ENCODE peak calls at places on chromosome 21, in nine cellular contexts. L is CD8-positive, alpha-beta T cell; T is ovary; Q is OCI-LY7; N is transverse colon; I is thoracic aorta; R is A549; W is AG04450; J is CD8-positive, alpha-beta memory T cell. A is an unnamed sample.

GRCh38 chr21:30979054-30979453 is 59.2 kb downstream of the KRTAP19-8 start:
- DNase-seq in L (no peak), T (no peak), Q (no peak), N (no peak), I (no peak), R (no peak), W (no peak), J (no peak), A (no peak)

GRCh38 chr21:42567861-42568260 is 54.2 kb downstream of the SLC37A1 start:
- DNase-seq in L (no peak), T (no peak), Q (no peak), N (peak; percentile 3), I (no peak), R (no peak), W (no peak), J (no peak), A (no peak)

GRCh38 chr21:17903029-17903806 is 84.1 kb upstream of the C21orf91 start:
- DNase-seq in L (no peak), T (no peak), Q (peak; percentile 74), N (no peak), I (no peak), R (no peak), W (peak; percentile 20), J (no peak), A (no peak)

GRCh38 chr21:41600116-41600515 is 92.2 kb upstream of the TMPRSS2 start:
- DNase-seq in L (no peak), T (no peak), Q (no peak), N (no peak), I (no peak), R (no peak), W (no peak), J (no peak), A (no peak)

GRCh38 chr21:44764319-44765230 is 37.0 kb downstream of the UBE2G2 start:
- DNase-seq in L (no peak), T (no peak), Q (no peak), N (no peak), I (no peak), R (no peak), W (no peak), J (no peak), A (no peak)

GRCh38 chr21:38908537-38908936 is 102.8 kb downstream of the ETS2 start:
- DNase-seq in L (no peak), T (no peak), Q (no peak), N (no peak), I (no peak), R (no peak), W (no peak), J (no peak), A (no peak)

GRCh38 chr21:44529503-44530125 is 10.4 kb downstream of the KRTAP10-1 start:
- DNase-seq in L (no peak), T (no peak), Q (no peak), N (no peak), I (no peak), R (no peak), W (no peak), J (no peak), A (no peak)

GRCh38 chr21:41664881-41665765 is 101.7 kb downstream of the RIPK4 start:
- DNase-seq in L (no peak), T (no peak), Q (no peak), N (no peak), I (peak; percentile 31), R (no peak), W (no peak), J (no peak), A (no peak)

GRCh38 chr21:34078915-34079314 is 5.5 kb downstream of the MRPS6 start:
- DNase-seq in L (peak; percentile 22), T (no peak), Q (no peak), N (peak; percentile 63), I (no peak), R (no peak), W (no peak), J (peak; percentile 7), A (no peak)

GRCh38 chr21:37564924-37565529 is 198.5 kb downstream of the DYRK1A start:
- DNase-seq in L (no peak), T (no peak), Q (no peak), N (no peak), I (no peak), R (no peak), W (no peak), J (no peak), A (no peak)

GRCh38 chr21:46110499-46111192 is 12.7 kb downstream of the COL6A2 start:
- DNase-seq in L (no peak), T (peak; percentile 68), Q (no peak), N (peak; percentile 26), I (peak; percentile 15), R (no peak), W (no peak), J (no peak), A (no peak)

GRCh38 chr21:7952648-7953047 is 2568.7 kb upstream of the TPTE start:
- DNase-seq in L (no peak), T (no peak), Q (no peak), N (no peak), I (no peak), R (no peak), W (no peak), J (no peak), A (no peak)

GRCh38 chr21:7951854-7952519 is 2569.4 kb upstream of the TPTE start:
- DNase-seq in L (no peak), T (no peak), Q (no peak), N (no peak), I (no peak), R (no peak), W (no peak), J (no peak), A (no peak)

GRCh38 chr21:7953058-7953457 is 2568.3 kb upstream of the TPTE start:
- DNase-seq in L (no peak), T (no peak), Q (no peak), N (no peak), I (no peak), R (no peak), W (no peak), J (no peak), A (no peak)

DNA sequence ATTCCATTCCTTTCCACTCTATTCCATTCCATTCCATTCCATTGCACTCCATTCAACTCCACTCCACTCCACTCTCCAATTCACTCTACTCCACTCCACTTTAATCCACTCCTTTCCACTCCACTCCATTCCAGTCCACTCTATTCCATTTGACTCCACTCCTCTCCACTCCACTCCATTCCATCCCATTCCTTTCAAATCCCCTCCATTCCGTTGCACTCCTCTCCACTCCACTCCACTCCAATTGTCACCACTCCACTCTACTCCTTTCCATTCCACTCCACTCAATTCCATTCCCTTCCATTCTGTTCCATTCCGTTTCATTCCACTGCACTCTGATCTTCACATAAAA is 2563.7 kb upstream of the TPTE start:
- DNase-seq in L (no peak), T (no peak), Q (no peak), N (no peak), I (no peak), R (no peak), W (no peak), J (no peak), A (no peak)
- H3K9me3 ChIP-seq in L (peaks cover 33% of the 10 kb centered on the region), T (no peaks in the 10 kb centered on the region), Q (peaks cover 63% of the 10 kb centered on the region), N (peaks cover 67% of the 10 kb centered on the region), I (peaks cover 40% of the 10 kb centered on the region), R (peaks cover 16% of the 10 kb centered on the region), W (peaks cover 51% of the 10 kb centered on the region), J (peaks cover 36% of the 10 kb centered on the region), A (peaks cover 35% of the 10 kb centered on the region)

GRCh38 chr21:22476214-22476613 is 1478.0 kb downstream of the NCAM2 start:
- DNase-seq in L (no peak), T (no peak), Q (no peak), N (no peak), I (no peak), R (no peak), W (no peak), J (no peak), A (no peak)
- H3K9me3 ChIP-seq in L (no peaks in the 10 kb centered on the region), T (no peaks in the 10 kb centered on the region), Q (peaks cover 19% of the 10 kb centered on the region), N (no peaks in the 10 kb centered on the region), I (no peaks in the 10 kb centered on the region), R (no peaks in the 10 kb centered on the region), W (peaks cover 19% of the 10 kb centered on the region), J (no peaks in the 10 kb centered on the region), A (peaks cover 5% of the 10 kb centered on the region)

GRCh38 chr21:9763306-9763705 is 758.1 kb upstream of the TPTE start:
- DNase-seq in L (no peak), T (no peak), Q (no peak), N (no peak), I (no peak), R (no peak), W (no peak), J (no peak), A (no peak)

GRCh38 chr21:9763807-9764206 is 757.6 kb upstream of the TPTE start:
- DNase-seq in L (no peak), T (no peak), Q (no peak), N (no peak), I (no peak), R (no peak), W (no peak), J (no peak), A (no peak)

DNA sequence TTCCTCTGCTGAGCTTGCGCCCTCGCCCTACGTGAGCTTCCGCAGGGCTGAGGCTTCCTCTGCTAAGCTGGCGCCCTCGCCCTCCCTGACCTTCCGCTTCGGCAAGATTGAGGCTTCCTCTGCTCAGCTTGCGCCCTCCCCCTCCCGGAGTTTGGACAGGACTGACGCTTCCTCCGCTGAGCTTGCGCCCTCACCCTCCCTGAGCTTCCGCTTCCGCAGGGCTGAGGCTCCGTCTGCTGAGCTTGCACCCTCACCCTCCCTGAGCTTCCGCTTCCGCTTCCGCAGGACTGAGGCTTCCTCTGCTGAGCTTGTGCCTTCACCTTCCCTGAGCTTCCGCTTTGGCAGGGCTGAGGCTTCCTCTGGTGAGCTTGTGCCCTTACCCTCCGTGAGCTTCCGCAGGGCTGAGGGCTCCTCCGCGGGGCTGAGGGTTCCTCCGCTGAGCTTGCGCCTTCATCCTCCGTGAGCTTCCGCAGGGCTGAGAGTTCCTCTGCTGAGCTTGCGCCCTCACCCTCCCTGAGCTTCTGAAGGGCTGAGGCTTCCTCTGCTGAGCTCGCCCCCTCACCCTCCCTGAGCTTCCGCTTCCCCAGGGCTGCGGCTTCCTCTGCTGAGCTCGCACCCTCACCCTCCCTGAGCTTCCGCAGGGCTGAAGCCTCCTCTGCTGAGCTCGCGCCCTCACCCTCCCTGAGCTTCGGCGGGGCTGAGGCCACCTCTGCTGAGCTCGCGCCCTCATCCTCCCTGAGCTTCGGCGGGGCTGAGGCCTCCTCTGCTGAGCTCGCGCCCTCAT is 753.6 kb upstream of the TPTE start:
- DNase-seq in L (no peak), T (no peak), Q (no peak), N (no peak), I (no peak), R (no peak), W (no peak), J (no peak), A (no peak)
- H3K9me3 ChIP-seq in L (peaks cover 7% of the 10 kb centered on the region), T (no peaks in the 10 kb centered on the region), Q (peaks cover 30% of the 10 kb centered on the region), N (peaks cover 39% of the 10 kb centered on the region), I (no peaks in the 10 kb centered on the region), R (no peaks in the 10 kb centered on the region), W (peaks cover 65% of the 10 kb centered on the region), J (no peaks in the 10 kb centered on the region), A (peaks cover 11% of the 10 kb centered on the region)

GRCh38 chr21:10616535-10616934 is 95.2 kb downstream of the TPTE start:
- DNase-seq in L (no peak), T (no peak), Q (no peak), N (no peak), I (no peak), R (no peak), W (no peak), J (no peak), A (no peak)
- H3K9me3 ChIP-seq in L (no peaks in the 10 kb centered on the region), T (no peaks in the 10 kb centered on the region), Q (peaks cover 20% of the 10 kb centered on the region), N (peaks cover 20% of the 10 kb centered on the region), I (peaks cover 13% of the 10 kb centered on the region), R (no peaks in the 10 kb centered on the region), W (peaks cover 33% of the 10 kb centered on the region), J (no peaks in the 10 kb centered on the region), A (peaks cover 7% of the 10 kb centered on the region)

DNA sequence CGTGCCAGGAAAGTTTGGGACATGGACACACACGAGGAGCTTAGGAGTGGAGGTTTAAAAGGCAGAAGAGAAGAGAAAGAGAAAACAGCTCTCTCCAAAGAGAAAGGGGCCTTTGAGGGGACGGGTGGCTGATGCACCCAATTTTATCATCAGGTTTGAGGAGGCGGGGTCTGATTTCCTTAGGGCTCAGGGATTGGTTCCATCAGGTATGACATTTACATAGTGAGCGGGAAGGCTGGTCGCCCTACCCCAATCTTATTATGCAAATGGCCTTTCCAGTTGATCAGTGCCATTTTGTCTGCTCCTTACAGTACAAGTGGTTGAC is 749.1 kb upstream of the TPTE start:
- DNase-seq in L (no peak), T (no peak), Q (no peak), N (no peak), I (no peak), R (no peak), W (no peak), J (no peak), A (no peak)
- H3K9me3 ChIP-seq in L (no peaks in the 10 kb centered on the region), T (no peaks in the 10 kb centered on the region), Q (peaks cover 30% of the 10 kb centered on the region), N (peaks cover 35% of the 10 kb centered on the region), I (no peaks in the 10 kb centered on the region), R (no peaks in the 10 kb centered on the region), W (peaks cover 76% of the 10 kb centered on the region), J (peaks cover 8% of the 10 kb centered on the region), A (peaks cover 3% of the 10 kb centered on the region)

A was measured in T-helper 17 cell.